ENCODE peak calls at places on chromosome 9, in nine cellular contexts. One of them, this sample, is unnamed.

GRCh38 chr9:109817846-109818472 is 38.0 kb downstream of the PALM2AKAP2 start:
- DNase-seq in activated CD8-positive, alpha-beta T cell treated with anti-CD3 and anti-CD28 coated beads for 36 hours: peak; percentile 62
- DNase-seq in spleen: no peak
- DNase-seq in mesothelial cell of epicardium: peak; percentile 80
- DNase-seq in fibroblast of pulmonary artery: peak; percentile 98
- DNase-seq in fibroblast of lung: peak; percentile 98
- DNase-seq in stomach: peak; percentile 61
- DNase-seq in AG04449: peak; percentile 90
- DNase-seq in nephron progenitor cell: peak; percentile 79
- DNase-seq in this sample: peak; percentile 66

GRCh38 chr9:76643399-76644117 is 120.7 kb upstream of the PCA3 start:
- DNase-seq in activated CD8-positive, alpha-beta T cell treated with anti-CD3 and anti-CD28 coated beads for 36 hours: no peak
- DNase-seq in spleen: peak; percentile 72
- DNase-seq in mesothelial cell of epicardium: no peak
- DNase-seq in fibroblast of pulmonary artery: no peak
- DNase-seq in fibroblast of lung: no peak
- DNase-seq in stomach: no peak
- DNase-seq in AG04449: no peak
- DNase-seq in nephron progenitor cell: no peak
- DNase-seq in this sample: no peak

GRCh38 chr9:124386201-124386600 is 29.0 kb downstream of the PSMB7 start:
- DNase-seq in activated CD8-positive, alpha-beta T cell treated with anti-CD3 and anti-CD28 coated beads for 36 hours: no peak
- DNase-seq in spleen: no peak
- DNase-seq in mesothelial cell of epicardium: no peak
- DNase-seq in fibroblast of pulmonary artery: no peak
- DNase-seq in fibroblast of lung: peak; percentile 24
- DNase-seq in stomach: no peak
- DNase-seq in AG04449: no peak
- DNase-seq in nephron progenitor cell: no peak
- DNase-seq in this sample: no peak

GRCh38 chr9:108356806-108357205 is 499.0 kb downstream of the ACTL7B start:
- DNase-seq in activated CD8-positive, alpha-beta T cell treated with anti-CD3 and anti-CD28 coated beads for 36 hours: no peak
- DNase-seq in spleen: no peak
- DNase-seq in mesothelial cell of epicardium: no peak
- DNase-seq in fibroblast of pulmonary artery: no peak
- DNase-seq in fibroblast of lung: no peak
- DNase-seq in stomach: no peak
- DNase-seq in AG04449: no peak
- DNase-seq in nephron progenitor cell: no peak
- DNase-seq in this sample: no peak

GRCh38 chr9:94801242-94801641 is 74.7 kb downstream of the AOPEP start:
- DNase-seq in activated CD8-positive, alpha-beta T cell treated with anti-CD3 and anti-CD28 coated beads for 36 hours: no peak
- DNase-seq in spleen: no peak
- DNase-seq in mesothelial cell of epicardium: no peak
- DNase-seq in fibroblast of pulmonary artery: no peak
- DNase-seq in fibroblast of lung: no peak
- DNase-seq in stomach: no peak
- DNase-seq in AG04449: no peak
- DNase-seq in nephron progenitor cell: no peak
- DNase-seq in this sample: no peak

GRCh38 chr9:37555786-37556185 is 20.4 kb downstream of the FBXO10 start:
- DNase-seq in activated CD8-positive, alpha-beta T cell treated with anti-CD3 and anti-CD28 coated beads for 36 hours: no peak
- DNase-seq in spleen: no peak
- DNase-seq in mesothelial cell of epicardium: no peak
- DNase-seq in fibroblast of pulmonary artery: peak; percentile 19
- DNase-seq in fibroblast of lung: peak; percentile 20
- DNase-seq in stomach: no peak
- DNase-seq in AG04449: no peak
- DNase-seq in nephron progenitor cell: no peak
- DNase-seq in this sample: no peak

GRCh38 chr9:83511051-83511450 is 27.1 kb downstream of the FRMD3 start:
- DNase-seq in activated CD8-positive, alpha-beta T cell treated with anti-CD3 and anti-CD28 coated beads for 36 hours: no peak
- DNase-seq in spleen: no peak
- DNase-seq in mesothelial cell of epicardium: no peak
- DNase-seq in fibroblast of pulmonary artery: peak; percentile 63
- DNase-seq in fibroblast of lung: no peak
- DNase-seq in stomach: no peak
- DNase-seq in AG04449: no peak
- DNase-seq in nephron progenitor cell: no peak
- DNase-seq in this sample: no peak

GRCh38 chr9:133727277-133727875 is 10.8 kb downstream of the SARDH start:
- DNase-seq in activated CD8-positive, alpha-beta T cell treated with anti-CD3 and anti-CD28 coated beads for 36 hours: no peak
- DNase-seq in spleen: peak; percentile 56
- DNase-seq in mesothelial cell of epicardium: no peak
- DNase-seq in fibroblast of pulmonary artery: no peak
- DNase-seq in fibroblast of lung: no peak
- DNase-seq in stomach: no peak
- DNase-seq in AG04449: no peak
- DNase-seq in nephron progenitor cell: peak; percentile 9
- DNase-seq in this sample: peak; percentile 10

GRCh38 chr9:86141843-86142242 is 42.5 kb upstream of the GOLM1 start:
- DNase-seq in activated CD8-positive, alpha-beta T cell treated with anti-CD3 and anti-CD28 coated beads for 36 hours: no peak
- DNase-seq in spleen: no peak
- DNase-seq in mesothelial cell of epicardium: no peak
- DNase-seq in fibroblast of pulmonary artery: no peak
- DNase-seq in fibroblast of lung: no peak
- DNase-seq in stomach: no peak
- DNase-seq in AG04449: no peak
- DNase-seq in nephron progenitor cell: peak; percentile 44
- DNase-seq in this sample: no peak

GRCh38 chr9:91191443-91192378 is 170.0 kb downstream of the AUH start:
- DNase-seq in activated CD8-positive, alpha-beta T cell treated with anti-CD3 and anti-CD28 coated beads for 36 hours: peak; percentile 36
- DNase-seq in spleen: no peak
- DNase-seq in mesothelial cell of epicardium: no peak
- DNase-seq in fibroblast of pulmonary artery: no peak
- DNase-seq in fibroblast of lung: no peak
- DNase-seq in stomach: no peak
- DNase-seq in AG04449: no peak
- DNase-seq in nephron progenitor cell: no peak
- DNase-seq in this sample: no peak

GRCh38 chr9:11618241-11618805 is 1005.5 kb upstream of the PTPRD start:
- DNase-seq in activated CD8-positive, alpha-beta T cell treated with anti-CD3 and anti-CD28 coated beads for 36 hours: no peak
- DNase-seq in spleen: no peak
- DNase-seq in mesothelial cell of epicardium: no peak
- DNase-seq in fibroblast of pulmonary artery: no peak
- DNase-seq in fibroblast of lung: no peak
- DNase-seq in stomach: no peak
- DNase-seq in AG04449: no peak
- DNase-seq in nephron progenitor cell: no peak
- DNase-seq in this sample: no peak

GRCh38 chr9:104075801-104076753 is 18.0 kb upstream of the SMC2 start:
- DNase-seq in activated CD8-positive, alpha-beta T cell treated with anti-CD3 and anti-CD28 coated beads for 36 hours: no peak
- DNase-seq in spleen: no peak
- DNase-seq in mesothelial cell of epicardium: no peak
- DNase-seq in fibroblast of pulmonary artery: peak; percentile 92
- DNase-seq in fibroblast of lung: peak; percentile 83
- DNase-seq in stomach: no peak
- DNase-seq in AG04449: peak; percentile 57
- DNase-seq in nephron progenitor cell: no peak
- DNase-seq in this sample: no peak

GRCh38 chr9:114229236-114229635 is 73.9 kb downstream of the COL27A1 start:
- DNase-seq in activated CD8-positive, alpha-beta T cell treated with anti-CD3 and anti-CD28 coated beads for 36 hours: no peak
- DNase-seq in spleen: no peak
- DNase-seq in mesothelial cell of epicardium: peak; percentile 45
- DNase-seq in fibroblast of pulmonary artery: no peak
- DNase-seq in fibroblast of lung: no peak
- DNase-seq in stomach: no peak
- DNase-seq in AG04449: no peak
- DNase-seq in nephron progenitor cell: no peak
- DNase-seq in this sample: no peak

GRCh38 chr9:23492126-23493002 is 333.7 kb downstream of the ELAVL2 start:
- DNase-seq in activated CD8-positive, alpha-beta T cell treated with anti-CD3 and anti-CD28 coated beads for 36 hours: no peak
- DNase-seq in spleen: no peak
- DNase-seq in mesothelial cell of epicardium: no peak
- DNase-seq in fibroblast of pulmonary artery: peak; percentile 1
- DNase-seq in fibroblast of lung: peak; percentile 0
- DNase-seq in stomach: no peak
- DNase-seq in AG04449: no peak
- DNase-seq in nephron progenitor cell: peak; percentile 17
- DNase-seq in this sample: no peak
- TF ChIP-seq CTCF in activated CD8-positive, alpha-beta T cell treated with anti-CD3 and anti-CD28 coated beads for 36 hours: no peak
- TF ChIP-seq CTCF in spleen: no peak
- TF ChIP-seq CTCF in mesothelial cell of epicardium: no peak
- TF ChIP-seq CTCF in fibroblast of pulmonary artery: no peak
- TF ChIP-seq CTCF in fibroblast of lung: no peak
- TF ChIP-seq CTCF in stomach: no peak
- TF ChIP-seq CTCF in AG04449: peak; percentile 22
- TF ChIP-seq CTCF in nephron progenitor cell: peak; percentile 70
- TF ChIP-seq CTCF in this sample: peak; percentile 57

GRCh38 chr9:31740705-31741104 is 643.7 kb upstream of the ACO1 start:
- DNase-seq in activated CD8-positive, alpha-beta T cell treated with anti-CD3 and anti-CD28 coated beads for 36 hours: no peak
- DNase-seq in spleen: no peak
- DNase-seq in mesothelial cell of epicardium: no peak
- DNase-seq in fibroblast of pulmonary artery: peak; percentile 24
- DNase-seq in fibroblast of lung: no peak
- DNase-seq in stomach: no peak
- DNase-seq in AG04449: no peak
- DNase-seq in nephron progenitor cell: no peak
- DNase-seq in this sample: no peak

GRCh38 chr9:31744589-31744988 is 639.9 kb upstream of the ACO1 start:
- DNase-seq in activated CD8-positive, alpha-beta T cell treated with anti-CD3 and anti-CD28 coated beads for 36 hours: no peak
- DNase-seq in spleen: no peak
- DNase-seq in mesothelial cell of epicardium: no peak
- DNase-seq in fibroblast of pulmonary artery: no peak
- DNase-seq in fibroblast of lung: no peak
- DNase-seq in stomach: no peak
- DNase-seq in AG04449: no peak
- DNase-seq in nephron progenitor cell: no peak
- DNase-seq in this sample: no peak

GRCh38 chr9:31745886-31746285 is 638.6 kb upstream of the ACO1 start:
- DNase-seq in activated CD8-positive, alpha-beta T cell treated with anti-CD3 and anti-CD28 coated beads for 36 hours: no peak
- DNase-seq in spleen: no peak
- DNase-seq in mesothelial cell of epicardium: no peak
- DNase-seq in fibroblast of pulmonary artery: peak; percentile 6
- DNase-seq in fibroblast of lung: no peak
- DNase-seq in stomach: no peak
- DNase-seq in AG04449: no peak
- DNase-seq in nephron progenitor cell: no peak
- DNase-seq in this sample: no peak

DNA sequence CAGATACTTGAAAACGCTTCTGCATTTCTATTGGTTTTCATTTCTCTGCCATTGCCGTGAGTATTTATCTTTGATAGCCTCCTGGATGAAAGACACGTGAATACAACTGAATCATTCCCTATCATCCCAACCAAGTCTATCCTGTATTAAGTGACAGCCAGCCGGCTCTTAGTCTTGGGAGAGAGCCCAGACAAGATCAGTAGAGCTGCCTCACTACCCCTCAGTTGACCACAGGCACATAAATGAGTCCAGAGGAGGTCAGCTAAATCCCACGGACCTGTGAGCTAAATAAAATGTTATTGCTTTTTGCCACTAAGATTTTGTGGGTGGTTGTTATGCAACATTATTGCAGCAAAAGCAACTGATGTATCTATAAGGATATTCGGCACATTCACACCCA is 639.0 kb upstream of the ACO1 start:
- DNase-seq in activated CD8-positive, alpha-beta T cell treated with anti-CD3 and anti-CD28 coated beads for 36 hours: no peak
- DNase-seq in spleen: no peak
- DNase-seq in mesothelial cell of epicardium: no peak
- DNase-seq in fibroblast of pulmonary artery: peak; percentile 19
- DNase-seq in fibroblast of lung: no peak
- DNase-seq in stomach: no peak
- DNase-seq in AG04449: no peak
- DNase-seq in nephron progenitor cell: no peak
- DNase-seq in this sample: no peak
- TF ChIP-seq CTCF in activated CD8-positive, alpha-beta T cell treated with anti-CD3 and anti-CD28 coated beads for 36 hours: no peak
- TF ChIP-seq CTCF in spleen: no peak
- TF ChIP-seq CTCF in mesothelial cell of epicardium: no peak
- TF ChIP-seq CTCF in fibroblast of pulmonary artery: no peak
- TF ChIP-seq CTCF in fibroblast of lung: no peak
- TF ChIP-seq CTCF in stomach: no peak
- TF ChIP-seq CTCF in AG04449: no peak
- TF ChIP-seq CTCF in nephron progenitor cell: no peak
- TF ChIP-seq CTCF in this sample: no peak

GRCh38 chr9:98054376-98054951 is 2.1 kb upstream of the NANS start:
- DNase-seq in activated CD8-positive, alpha-beta T cell treated with anti-CD3 and anti-CD28 coated beads for 36 hours: no peak
- DNase-seq in spleen: no peak
- DNase-seq in mesothelial cell of epicardium: no peak
- DNase-seq in fibroblast of pulmonary artery: no peak
- DNase-seq in fibroblast of lung: no peak
- DNase-seq in stomach: no peak
- DNase-seq in AG04449: no peak
- DNase-seq in nephron progenitor cell: no peak
- DNase-seq in this sample: no peak

GRCh38 chr9:98062161-98062560 is 5.6 kb downstream of the NANS start:
- DNase-seq in activated CD8-positive, alpha-beta T cell treated with anti-CD3 and anti-CD28 coated beads for 36 hours: no peak
- DNase-seq in spleen: peak; percentile 30
- DNase-seq in mesothelial cell of epicardium: no peak
- DNase-seq in fibroblast of pulmonary artery: no peak
- DNase-seq in fibroblast of lung: no peak
- DNase-seq in stomach: no peak
- DNase-seq in AG04449: no peak
- DNase-seq in nephron progenitor cell: no peak
- DNase-seq in this sample: no peak

GRCh38 chr9:98057095-98057799 is 715 bp downstream of the NANS start:
- DNase-seq in activated CD8-positive, alpha-beta T cell treated with anti-CD3 and anti-CD28 coated beads for 36 hours: peak; percentile 66
- DNase-seq in spleen: no peak
- DNase-seq in mesothelial cell of epicardium: no peak
- DNase-seq in fibroblast of pulmonary artery: no peak
- DNase-seq in fibroblast of lung: peak; percentile 14
- DNase-seq in stomach: no peak
- DNase-seq in AG04449: no peak
- DNase-seq in nephron progenitor cell: no peak
- DNase-seq in this sample: no peak

DNA sequence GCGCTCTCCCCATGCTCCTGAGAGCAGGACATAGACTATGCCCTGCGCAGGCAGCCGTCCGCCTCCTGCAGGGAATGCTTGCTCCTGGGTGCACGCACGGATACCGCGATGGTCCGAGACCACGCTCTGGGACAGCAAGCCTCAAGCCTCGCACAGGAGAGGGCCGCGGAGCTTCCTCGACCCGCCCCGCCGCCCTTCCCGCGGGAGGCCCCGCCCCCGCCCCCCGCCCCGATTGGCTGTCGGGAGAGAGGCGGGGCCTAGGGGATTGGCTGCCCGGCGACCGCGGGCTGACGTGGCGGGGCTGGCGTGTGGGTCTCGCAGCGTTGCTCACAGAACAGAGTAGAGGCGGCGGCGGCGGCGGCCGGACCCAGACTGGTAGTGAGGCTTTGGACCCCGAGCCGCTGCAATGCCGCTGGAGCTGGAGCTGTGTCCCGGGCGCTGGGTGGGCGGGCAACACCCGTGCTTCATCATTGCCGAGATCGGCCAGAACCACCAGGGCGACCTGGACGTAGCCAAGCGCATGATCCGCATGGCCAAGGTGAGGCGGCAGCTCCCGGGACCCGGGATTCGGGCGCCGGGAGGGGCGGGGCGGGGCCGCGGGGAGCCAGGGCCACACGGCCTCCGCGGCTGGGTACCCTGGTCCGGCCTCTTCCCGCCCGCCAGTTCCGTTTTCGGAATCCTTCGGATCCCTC is at the start of gene NANS:
- DNase-seq in activated CD8-positive, alpha-beta T cell treated with anti-CD3 and anti-CD28 coated beads for 36 hours: peak; percentile 96
- DNase-seq in spleen: peak; percentile 99
- DNase-seq in mesothelial cell of epicardium: peak; percentile 92
- DNase-seq in fibroblast of pulmonary artery: peak; percentile 97
- DNase-seq in fibroblast of lung: peak; percentile 88
- DNase-seq in stomach: peak; percentile 96
- DNase-seq in AG04449: peak; percentile 76
- DNase-seq in nephron progenitor cell: peak; percentile 93
- DNase-seq in this sample: peak; percentile 93
- TF ChIP-seq CTCF in activated CD8-positive, alpha-beta T cell treated with anti-CD3 and anti-CD28 coated beads for 36 hours: no peak
- TF ChIP-seq CTCF in spleen: peak; percentile 35
- TF ChIP-seq CTCF in mesothelial cell of epicardium: no peak
- TF ChIP-seq CTCF in fibroblast of pulmonary artery: peak; percentile 11
- TF ChIP-seq CTCF in fibroblast of lung: peak; percentile 11
- TF ChIP-seq CTCF in stomach: no peak
- TF ChIP-seq CTCF in AG04449: peak; percentile 16
- TF ChIP-seq CTCF in nephron progenitor cell: no peak
- TF ChIP-seq CTCF in this sample: peak; percentile 11

GRCh38 chr9:33498387-33498786 is 24.7 kb upstream of the NOL6 start:
- DNase-seq in activated CD8-positive, alpha-beta T cell treated with anti-CD3 and anti-CD28 coated beads for 36 hours: no peak
- DNase-seq in spleen: no peak
- DNase-seq in mesothelial cell of epicardium: no peak
- DNase-seq in fibroblast of pulmonary artery: peak; percentile 37
- DNase-seq in fibroblast of lung: peak; percentile 42
- DNase-seq in stomach: no peak
- DNase-seq in AG04449: no peak
- DNase-seq in nephron progenitor cell: no peak
- DNase-seq in this sample: no peak
- TF ChIP-seq CTCF in activated CD8-positive, alpha-beta T cell treated with anti-CD3 and anti-CD28 coated beads for 36 hours: no peak
- TF ChIP-seq CTCF in spleen: no peak
- TF ChIP-seq CTCF in mesothelial cell of epicardium: peak; percentile 28
- TF ChIP-seq CTCF in fibroblast of pulmonary artery: peak; percentile 26
- TF ChIP-seq CTCF in fibroblast of lung: peak; percentile 34
- TF ChIP-seq CTCF in stomach: no peak
- TF ChIP-seq CTCF in AG04449: no peak
- TF ChIP-seq CTCF in nephron progenitor cell: no peak
- TF ChIP-seq CTCF in this sample: peak; percentile 25